ENCODE peak calls at places on chromosome 2, in six cellular contexts. One of them, this sample, is unnamed.

GRCh38 chr2:140880573-140880972 is 1250.2 kb downstream of the LRP1B start:
- DNase-seq in uterus: no peak
- DNase-seq in AG04450: peak; percentile 79
- DNase-seq in CD8-positive, alpha-beta memory T cell: no peak
- DNase-seq in Jurkat, Clone E6-1: no peak
- DNase-seq in left ventricle myocardium inferior: no peak
- DNase-seq in this sample: no peak

GRCh38 chr2:128836559-128837100 is 518.0 kb upstream of the HS6ST1 start:
- DNase-seq in Jurkat, Clone E6-1: no peak
- DNase-seq in left ventricle myocardium inferior: no peak
- DNase-seq in AG04450: no peak
- DNase-seq in CD8-positive, alpha-beta memory T cell: no peak
- DNase-seq in uterus: no peak
- DNase-seq in this sample: no peak

GRCh38 chr2:230777681-230778080 is 65.0 kb downstream of the CAB39 start:
- DNase-seq in left ventricle myocardium inferior: no peak
- DNase-seq in Jurkat, Clone E6-1: no peak
- DNase-seq in uterus: no peak
- DNase-seq in CD8-positive, alpha-beta memory T cell: no peak
- DNase-seq in AG04450: no peak
- DNase-seq in this sample: no peak

GRCh38 chr2:74459377-74460118 is 1.3 kb downstream of the WBP1 start:
- DNase-seq in AG04450: no peak
- DNase-seq in CD8-positive, alpha-beta memory T cell: no peak
- DNase-seq in left ventricle myocardium inferior: no peak
- DNase-seq in uterus: no peak
- DNase-seq in Jurkat, Clone E6-1: no peak
- DNase-seq in this sample: no peak

GRCh38 chr2:37797081-37797480 is 125.6 kb upstream of the CDC42EP3 start:
- DNase-seq in uterus: no peak
- DNase-seq in CD8-positive, alpha-beta memory T cell: no peak
- DNase-seq in Jurkat, Clone E6-1: no peak
- DNase-seq in left ventricle myocardium inferior: no peak
- DNase-seq in AG04450: no peak
- DNase-seq in this sample: no peak

GRCh38 chr2:30633039-30633438 is 174.2 kb downstream of the CAPN13 start:
- DNase-seq in AG04450: no peak
- DNase-seq in CD8-positive, alpha-beta memory T cell: no peak
- DNase-seq in Jurkat, Clone E6-1: no peak
- DNase-seq in uterus: no peak
- DNase-seq in left ventricle myocardium inferior: no peak
- DNase-seq in this sample: no peak

GRCh38 chr2:201432551-201433388 is 18.5 kb downstream of the TRAK2 start:
- DNase-seq in uterus: peak; percentile 33
- DNase-seq in Jurkat, Clone E6-1: no peak
- DNase-seq in left ventricle myocardium inferior: no peak
- DNase-seq in AG04450: no peak
- DNase-seq in CD8-positive, alpha-beta memory T cell: no peak
- DNase-seq in this sample: peak; percentile 78

GRCh38 chr2:120261387-120262006 is 8.8 kb downstream of the RALB start:
- DNase-seq in AG04450: no peak
- DNase-seq in Jurkat, Clone E6-1: no peak
- DNase-seq in uterus: no peak
- DNase-seq in CD8-positive, alpha-beta memory T cell: no peak
- DNase-seq in left ventricle myocardium inferior: no peak
- DNase-seq in this sample: no peak

GRCh38 chr2:80117401-80117800 is 187.2 kb downstream of the LRRTM1 start:
- DNase-seq in CD8-positive, alpha-beta memory T cell: no peak
- DNase-seq in Jurkat, Clone E6-1: no peak
- DNase-seq in AG04450: no peak
- DNase-seq in left ventricle myocardium inferior: no peak
- DNase-seq in uterus: no peak
- DNase-seq in this sample: no peak

GRCh38 chr2:119659601-119660342 is 19.2 kb upstream of the TMEM177 start:
- DNase-seq in uterus: no peak
- DNase-seq in CD8-positive, alpha-beta memory T cell: peak; percentile 17
- DNase-seq in AG04450: no peak
- DNase-seq in Jurkat, Clone E6-1: peak; percentile 18
- DNase-seq in left ventricle myocardium inferior: no peak
- DNase-seq in this sample: no peak

GRCh38 chr2:216661639-216662375 is 28.6 kb downstream of the IGFBP2 start:
- DNase-seq in Jurkat, Clone E6-1: peak; percentile 16
- DNase-seq in AG04450: no peak
- DNase-seq in uterus: no peak
- DNase-seq in CD8-positive, alpha-beta memory T cell: no peak
- DNase-seq in left ventricle myocardium inferior: no peak
- DNase-seq in this sample: no peak

GRCh38 chr2:177599072-177599688 is 206.6 kb downstream of the AGPS start:
- DNase-seq in CD8-positive, alpha-beta memory T cell: no peak
- DNase-seq in uterus: no peak
- DNase-seq in left ventricle myocardium inferior: no peak
- DNase-seq in Jurkat, Clone E6-1: no peak
- DNase-seq in AG04450: no peak
- DNase-seq in this sample: no peak
- H3K4me3 ChIP-seq in CD8-positive, alpha-beta memory T cell: no peak overlapping the region
- H3K4me3 ChIP-seq in uterus: no peak overlapping the region
- H3K4me3 ChIP-seq in left ventricle myocardium inferior: peak overlapping the region; percentile 9
- H3K4me3 ChIP-seq in Jurkat, Clone E6-1: no peak overlapping the region
- H3K4me3 ChIP-seq in AG04450: no peak overlapping the region
- H3K4me3 ChIP-seq in this sample: no peak overlapping the region

GRCh38 chr2:219570924-219571310 is 422 bp downstream of the OBSL1 start:
- DNase-seq in left ventricle myocardium inferior: no peak
- DNase-seq in uterus: no peak
- DNase-seq in AG04450: no peak
- DNase-seq in Jurkat, Clone E6-1: no peak
- DNase-seq in CD8-positive, alpha-beta memory T cell: no peak
- DNase-seq in this sample: no peak

GRCh38 chr2:219573166-219573565 is 1.1 kb downstream of the INHA start:
- DNase-seq in Jurkat, Clone E6-1: no peak
- DNase-seq in CD8-positive, alpha-beta memory T cell: no peak
- DNase-seq in left ventricle myocardium inferior: no peak
- DNase-seq in AG04450: no peak
- DNase-seq in uterus: no peak
- DNase-seq in this sample: no peak

GRCh38 chr2:219570194-219570923 is 980 bp downstream of the OBSL1 start:
- DNase-seq in uterus: no peak
- DNase-seq in Jurkat, Clone E6-1: no peak
- DNase-seq in CD8-positive, alpha-beta memory T cell: no peak
- DNase-seq in AG04450: no peak
- DNase-seq in left ventricle myocardium inferior: no peak
- DNase-seq in this sample: no peak

GRCh38 chr2:219571311-219572236 is at the start of gene OBSL1:
- DNase-seq in left ventricle myocardium inferior: peak; percentile 85
- DNase-seq in uterus: peak; percentile 63
- DNase-seq in AG04450: no peak
- DNase-seq in Jurkat, Clone E6-1: no peak
- DNase-seq in CD8-positive, alpha-beta memory T cell: no peak
- DNase-seq in this sample: peak; percentile 83

DNA sequence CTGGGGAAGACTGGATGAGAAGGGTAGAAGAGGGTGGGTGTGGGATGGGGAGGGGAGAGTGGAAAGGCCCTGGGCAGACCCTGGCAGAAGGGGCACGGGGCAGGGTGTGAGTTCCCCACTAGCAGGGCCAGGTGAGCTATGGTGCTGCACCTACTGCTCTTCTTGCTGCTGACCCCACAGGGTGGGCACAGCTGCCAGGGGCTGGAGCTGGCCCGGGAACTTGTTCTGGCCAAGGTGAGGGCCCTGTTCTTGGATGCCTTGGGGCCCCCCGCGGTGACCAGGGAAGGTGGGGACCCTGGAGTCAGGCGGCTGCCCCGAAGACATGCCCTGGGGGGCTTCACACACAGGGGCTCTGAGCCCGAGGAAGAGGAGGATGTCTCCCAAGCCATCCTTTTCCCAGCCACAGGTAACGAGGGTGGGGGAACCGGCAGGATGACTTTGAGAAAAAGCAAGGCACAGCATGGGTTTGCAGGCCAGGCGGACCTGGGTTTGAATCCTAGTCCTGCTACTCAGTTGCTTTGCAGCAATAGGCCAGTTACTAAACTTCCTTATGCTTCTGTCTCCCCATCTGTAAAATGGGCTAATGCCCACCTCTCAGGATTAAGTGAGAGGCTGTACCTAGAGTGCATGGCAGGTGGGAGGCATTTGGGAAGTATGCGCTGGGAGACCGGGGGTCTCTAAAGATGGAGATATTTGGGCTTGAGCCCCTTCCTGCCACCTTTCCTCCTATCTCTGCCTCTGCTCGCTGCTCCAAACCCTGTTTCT is at the start of gene INHA:
- DNase-seq in uterus: no peak
- DNase-seq in AG04450: no peak
- DNase-seq in Jurkat, Clone E6-1: no peak
- DNase-seq in CD8-positive, alpha-beta memory T cell: no peak
- DNase-seq in left ventricle myocardium inferior: no peak
- DNase-seq in this sample: no peak
- H3K4me3 ChIP-seq in uterus: peak within 1 kb of the TSS; percentile 37
- H3K4me3 ChIP-seq in AG04450: peak within 1 kb of the TSS; percentile 68
- H3K4me3 ChIP-seq in Jurkat, Clone E6-1: no peak within 1 kb of the TSS
- H3K4me3 ChIP-seq in CD8-positive, alpha-beta memory T cell: no peak within 1 kb of the TSS
- H3K4me3 ChIP-seq in left ventricle myocardium inferior: peak within 1 kb of the TSS; percentile 79
- H3K4me3 ChIP-seq in this sample: peak within 1 kb of the TSS; percentile 66

DNA sequence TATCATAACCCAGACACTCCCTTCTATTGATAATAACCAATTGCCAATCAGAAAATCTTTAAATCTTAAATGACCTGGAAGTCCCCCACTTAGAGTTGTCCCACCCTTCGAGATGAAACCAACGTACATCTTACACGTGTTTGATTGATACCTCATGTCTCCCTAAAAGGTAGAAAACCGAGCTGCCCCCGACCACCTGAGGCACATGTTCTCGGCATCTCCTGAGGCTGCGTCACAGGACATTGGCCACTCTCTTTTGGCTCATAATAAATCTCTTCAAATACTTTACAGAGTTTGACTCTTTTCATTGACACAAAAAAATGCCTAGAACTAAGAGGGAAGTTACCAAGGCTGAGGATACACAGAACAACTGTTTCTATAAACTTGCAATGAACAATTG is 190.0 kb downstream of the RTP5 start:
- DNase-seq in CD8-positive, alpha-beta memory T cell: no peak
- DNase-seq in Jurkat, Clone E6-1: no peak
- DNase-seq in left ventricle myocardium inferior: no peak
- DNase-seq in AG04450: no peak
- DNase-seq in uterus: no peak
- DNase-seq in this sample: no peak
- H3K4me3 ChIP-seq in CD8-positive, alpha-beta memory T cell: no peak overlapping the region
- H3K4me3 ChIP-seq in Jurkat, Clone E6-1: no peak overlapping the region
- H3K4me3 ChIP-seq in left ventricle myocardium inferior: no peak overlapping the region
- H3K4me3 ChIP-seq in AG04450: no peak overlapping the region
- H3K4me3 ChIP-seq in uterus: no peak overlapping the region
- H3K4me3 ChIP-seq in this sample: no peak overlapping the region

GRCh38 chr2:47070920-47071824 is 83.9 kb downstream of the STPG4 start:
- DNase-seq in AG04450: peak; percentile 80
- DNase-seq in uterus: peak; percentile 82
- DNase-seq in left ventricle myocardium inferior: peak; percentile 79
- DNase-seq in CD8-positive, alpha-beta memory T cell: no peak
- DNase-seq in Jurkat, Clone E6-1: peak; percentile 31
- DNase-seq in this sample: peak; percentile 94

GRCh38 chr2:47072728-47073191 is 82.3 kb downstream of the STPG4 start:
- DNase-seq in uterus: no peak
- DNase-seq in left ventricle myocardium inferior: peak; percentile 63
- DNase-seq in AG04450: no peak
- DNase-seq in Jurkat, Clone E6-1: no peak
- DNase-seq in CD8-positive, alpha-beta memory T cell: no peak
- DNase-seq in this sample: no peak

GRCh38 chr2:47073641-47074040 is 81.5 kb downstream of the STPG4 start:
- DNase-seq in AG04450: no peak
- DNase-seq in CD8-positive, alpha-beta memory T cell: no peak
- DNase-seq in Jurkat, Clone E6-1: no peak
- DNase-seq in uterus: no peak
- DNase-seq in left ventricle myocardium inferior: peak; percentile 33
- DNase-seq in this sample: no peak

GRCh38 chr2:47073217-47073616 is 81.9 kb downstream of the STPG4 start:
- DNase-seq in uterus: no peak
- DNase-seq in AG04450: no peak
- DNase-seq in CD8-positive, alpha-beta memory T cell: no peak
- DNase-seq in left ventricle myocardium inferior: no peak
- DNase-seq in Jurkat, Clone E6-1: no peak
- DNase-seq in this sample: no peak

GRCh38 chr2:47072018-47072691 is 83.0 kb downstream of the STPG4 start:
- DNase-seq in AG04450: no peak
- DNase-seq in uterus: peak; percentile 98
- DNase-seq in left ventricle myocardium inferior: peak; percentile 87
- DNase-seq in CD8-positive, alpha-beta memory T cell: no peak
- DNase-seq in Jurkat, Clone E6-1: no peak
- DNase-seq in this sample: peak; percentile 95
- H3K4me3 ChIP-seq in AG04450: no peak overlapping the region
- H3K4me3 ChIP-seq in uterus: no peak overlapping the region
- H3K4me3 ChIP-seq in left ventricle myocardium inferior: peak overlapping the region; percentile 9
- H3K4me3 ChIP-seq in CD8-positive, alpha-beta memory T cell: no peak overlapping the region
- H3K4me3 ChIP-seq in Jurkat, Clone E6-1: no peak overlapping the region
- H3K4me3 ChIP-seq in this sample: no peak overlapping the region

DNA sequence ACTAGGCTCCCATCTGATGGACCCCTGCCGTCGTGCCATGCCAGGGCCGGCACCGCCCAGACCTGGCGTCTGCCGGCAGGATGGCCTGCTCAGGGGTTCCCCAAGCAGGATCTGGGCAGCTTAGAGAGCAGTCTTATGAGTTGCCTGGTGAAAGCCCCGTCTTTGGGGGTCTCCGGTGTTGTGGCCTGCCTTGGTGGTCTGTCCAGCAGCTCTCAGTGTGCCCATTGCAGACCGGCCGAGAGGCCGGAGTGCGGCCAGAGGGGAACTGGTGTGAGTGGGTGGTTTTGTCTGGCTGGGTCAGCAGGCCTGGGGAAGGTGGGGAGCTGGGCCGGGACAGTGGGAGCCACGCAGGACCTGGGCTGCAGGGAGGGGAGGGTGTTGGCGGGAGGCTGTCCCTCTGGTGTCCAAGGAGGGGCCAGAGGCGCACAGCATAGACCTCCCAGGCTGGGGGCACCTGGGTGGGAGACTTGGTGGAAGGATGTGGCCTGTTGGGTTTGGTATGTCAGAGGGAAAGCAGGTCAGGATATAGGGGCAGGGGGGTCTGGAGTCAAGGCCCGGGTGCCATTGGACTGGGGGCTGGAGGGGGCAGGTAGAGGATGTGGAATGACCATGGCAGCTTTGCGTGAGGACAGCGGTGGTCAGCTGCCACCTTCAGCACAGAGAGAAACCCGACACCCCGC is 16.5 kb downstream of the GPC1 start:
- DNase-seq in Jurkat, Clone E6-1: no peak
- DNase-seq in uterus: no peak
- DNase-seq in CD8-positive, alpha-beta memory T cell: no peak
- DNase-seq in left ventricle myocardium inferior: peak; percentile 12
- DNase-seq in AG04450: no peak
- DNase-seq in this sample: peak; percentile 66
- H3K4me3 ChIP-seq in Jurkat, Clone E6-1: no peak overlapping the region
- H3K4me3 ChIP-seq in uterus: peak overlapping the region; percentile 33
- H3K4me3 ChIP-seq in CD8-positive, alpha-beta memory T cell: no peak overlapping the region
- H3K4me3 ChIP-seq in left ventricle myocardium inferior: peak overlapping the region; percentile 68
- H3K4me3 ChIP-seq in AG04450: peak overlapping the region; percentile 55
- H3K4me3 ChIP-seq in this sample: peak overlapping the region; percentile 76

GRCh38 chr2:9692392-9693137 is 61.8 kb upstream of the YWHAQ start:
- DNase-seq in AG04450: no peak
- DNase-seq in uterus: no peak
- DNase-seq in left ventricle myocardium inferior: peak; percentile 33
- DNase-seq in Jurkat, Clone E6-1: no peak
- DNase-seq in CD8-positive, alpha-beta memory T cell: no peak
- DNase-seq in this sample: peak; percentile 60
- H3K4me3 ChIP-seq in AG04450: no peak overlapping the region
- H3K4me3 ChIP-seq in uterus: no peak overlapping the region
- H3K4me3 ChIP-seq in left ventricle myocardium inferior: peak overlapping the region; percentile 18
- H3K4me3 ChIP-seq in Jurkat, Clone E6-1: no peak overlapping the region
- H3K4me3 ChIP-seq in CD8-positive, alpha-beta memory T cell: no peak overlapping the region
- H3K4me3 ChIP-seq in this sample: no peak overlapping the region

This sample was measured in sigmoid colon.